ENCODE peak calls at places on chromosomes 11 and 22, in five cellular contexts. T, D, H, B and W are unnamed samples.

GRCh38 chr11:114233755-114234154 is 62.4 kb upstream of the NNMT start:
- DNase-seq in T (no peak), D (no peak), H (no peak), B (no peak), W (no peak)

GRCh38 chr22:37502342-37503182 is 16.4 kb upstream of the MFNG start:
- DNase-seq in T (no peak), D (no peak), H (no peak), B (no peak), W (no peak)

GRCh38 chr11:67699521-67699920 is 25.1 kb upstream of the ALDH3B2 start:
- DNase-seq in T (no peak), D (peak; percentile 14), H (no peak), B (no peak), W (no peak)

GRCh38 chr11:129861702-129862107 is 33.7 kb downstream of the NFRKB start:
- DNase-seq in T (no peak), D (peak; percentile 95), H (no peak), B (peak; percentile 66), W (no peak)

GRCh38 chr11:66317766-66318575 is 1.1 kb upstream of the CD248 start:
- DNase-seq in T (no peak), D (peak; percentile 45), H (no peak), B (no peak), W (peak; percentile 53)

GRCh38 chr11:103648054-103648453 is 388.4 kb upstream of the DDI1 start:
- DNase-seq in T (no peak), D (no peak), H (no peak), B (no peak), W (no peak)

GRCh38 chr11:2686360-2687222 is 13.2 kb downstream of the KCNQ1OT1 start:
- DNase-seq in T (no peak), D (no peak), H (no peak), B (no peak), W (no peak)

GRCh38 chr22:38490915-38491314 is 15.2 kb downstream of the DDX17 start:
- DNase-seq in T (no peak), D (peak; percentile 58), H (no peak), B (no peak), W (no peak)

GRCh38 chr11:123196060-123196714 is 1.1 kb upstream of the CLMP start:
- DNase-seq in T (no peak), D (no peak), H (no peak), B (no peak), W (no peak)